ENCODE peak calls at places on chromosomes 1 and 21, in nine cellular contexts. One of them, this sample, is unnamed. For H3K4me1 and H3K27me3, the result is how much of the 10 kb centered on the place peaks cover.

GRCh38 chr1:37480581-37481288 is 6.4 kb downstream of the ZC3H12A start:
- DNase-seq in cardiac muscle cell: no peak
- DNase-seq in thoracic aorta: no peak
- DNase-seq in Caco-2: no peak
- DNase-seq in endodermal cell: no peak
- DNase-seq in heart left ventricle: no peak
- DNase-seq in tibial artery: no peak
- DNase-seq in IMR-90: no peak
- DNase-seq in mesendoderm: no peak
- DNase-seq in this sample: no peak

GRCh38 chr1:149927535-149928387 is at the start of gene SF3B4:
- DNase-seq in mesendoderm: peak
- DNase-seq in thoracic aorta: peak
- DNase-seq in cardiac muscle cell: peak
- DNase-seq in IMR-90: peak
- DNase-seq in Caco-2: peak
- DNase-seq in tibial artery: peak
- DNase-seq in heart left ventricle: peak
- DNase-seq in endodermal cell: peak
- DNase-seq in this sample: peak

GRCh38 chr1:58858344-58858673 is 74.5 kb upstream of the JUN start:
- DNase-seq in heart left ventricle: no peak
- DNase-seq in Caco-2: peak
- DNase-seq in endodermal cell: no peak
- DNase-seq in mesendoderm: no peak
- DNase-seq in cardiac muscle cell: no peak
- DNase-seq in IMR-90: peak
- DNase-seq in thoracic aorta: no peak
- DNase-seq in tibial artery: no peak
- DNase-seq in this sample: no peak

GRCh38 chr1:53651356-53651755 is 87.6 kb downstream of the GLIS1 start:
- DNase-seq in endodermal cell: no peak
- DNase-seq in IMR-90: no peak
- DNase-seq in Caco-2: no peak
- DNase-seq in mesendoderm: no peak
- DNase-seq in cardiac muscle cell: no peak
- DNase-seq in thoracic aorta: no peak
- DNase-seq in tibial artery: no peak
- DNase-seq in heart left ventricle: no peak
- DNase-seq in this sample: no peak

GRCh38 chr21:25464275-25464674 is 143.0 kb downstream of the MRPL39 start:
- DNase-seq in cardiac muscle cell: no peak
- DNase-seq in thoracic aorta: no peak
- DNase-seq in Caco-2: no peak
- DNase-seq in heart left ventricle: no peak
- DNase-seq in IMR-90: no peak
- DNase-seq in tibial artery: no peak
- DNase-seq in mesendoderm: no peak
- DNase-seq in endodermal cell: no peak
- DNase-seq in this sample: no peak

GRCh38 chr1:86704972-86705632 is 726 bp downstream of the SH3GLB1 start:
- DNase-seq in thoracic aorta: no peak
- DNase-seq in Caco-2: peak
- DNase-seq in tibial artery: peak
- DNase-seq in heart left ventricle: peak
- DNase-seq in cardiac muscle cell: peak
- DNase-seq in IMR-90: peak
- DNase-seq in endodermal cell: no peak
- DNase-seq in mesendoderm: peak
- DNase-seq in this sample: peak

GRCh38 chr21:38768385-38769071 is 37.2 kb upstream of the ETS2 start:
- DNase-seq in Caco-2: no peak
- DNase-seq in endodermal cell: no peak
- DNase-seq in IMR-90: peak
- DNase-seq in cardiac muscle cell: no peak
- DNase-seq in heart left ventricle: no peak
- DNase-seq in mesendoderm: no peak
- DNase-seq in tibial artery: no peak
- DNase-seq in thoracic aorta: peak
- DNase-seq in this sample: no peak

GRCh38 chr1:248811514-248812490 is 13.9 kb downstream of the SH3BP5L start:
- DNase-seq in mesendoderm: peak
- DNase-seq in endodermal cell: peak
- DNase-seq in tibial artery: no peak
- DNase-seq in thoracic aorta: no peak
- DNase-seq in Caco-2: no peak
- DNase-seq in IMR-90: no peak
- DNase-seq in cardiac muscle cell: no peak
- DNase-seq in heart left ventricle: no peak
- DNase-seq in this sample: no peak

GRCh38 chr1:165288301-165289120 is 68.0 kb downstream of the LMX1A start:
- DNase-seq in tibial artery: no peak
- DNase-seq in Caco-2: no peak
- DNase-seq in heart left ventricle: no peak
- DNase-seq in IMR-90: no peak
- DNase-seq in thoracic aorta: no peak
- DNase-seq in endodermal cell: peak
- DNase-seq in mesendoderm: peak
- DNase-seq in cardiac muscle cell: no peak
- DNase-seq in this sample: no peak

GRCh38 chr1:198481661-198482060 is 58.8 kb downstream of the ATP6V1G3 start:
- DNase-seq in IMR-90: no peak
- DNase-seq in Caco-2: no peak
- DNase-seq in endodermal cell: no peak
- DNase-seq in thoracic aorta: no peak
- DNase-seq in tibial artery: no peak
- DNase-seq in heart left ventricle: no peak
- DNase-seq in mesendoderm: no peak
- DNase-seq in cardiac muscle cell: no peak
- DNase-seq in this sample: no peak

GRCh38 chr1:172976222-172977041 is 74.3 kb downstream of the TNFSF18 start:
- DNase-seq in cardiac muscle cell: no peak
- DNase-seq in mesendoderm: no peak
- DNase-seq in tibial artery: no peak
- DNase-seq in heart left ventricle: no peak
- DNase-seq in Caco-2: peak
- DNase-seq in thoracic aorta: no peak
- DNase-seq in IMR-90: peak
- DNase-seq in endodermal cell: no peak
- DNase-seq in this sample: no peak

GRCh38 chr1:186763107-186763506 is 65.6 kb upstream of the PLA2G4A start:
- DNase-seq in endodermal cell: no peak
- DNase-seq in heart left ventricle: no peak
- DNase-seq in Caco-2: no peak
- DNase-seq in IMR-90: peak
- DNase-seq in tibial artery: no peak
- DNase-seq in thoracic aorta: no peak
- DNase-seq in cardiac muscle cell: no peak
- DNase-seq in mesendoderm: peak
- DNase-seq in this sample: no peak

GRCh38 chr1:179369751-179370341 is 4.1 kb downstream of the AXDND1 start:
- DNase-seq in tibial artery: no peak
- DNase-seq in thoracic aorta: no peak
- DNase-seq in IMR-90: peak
- DNase-seq in Caco-2: no peak
- DNase-seq in endodermal cell: peak
- DNase-seq in heart left ventricle: no peak
- DNase-seq in cardiac muscle cell: peak
- DNase-seq in mesendoderm: peak
- DNase-seq in this sample: no peak

GRCh38 chr1:16958475-16958874 is 21.9 kb downstream of the MFAP2 start:
- DNase-seq in heart left ventricle: no peak
- DNase-seq in Caco-2: no peak
- DNase-seq in cardiac muscle cell: no peak
- DNase-seq in IMR-90: no peak
- DNase-seq in endodermal cell: peak
- DNase-seq in mesendoderm: no peak
- DNase-seq in tibial artery: no peak
- DNase-seq in thoracic aorta: no peak
- DNase-seq in this sample: no peak

GRCh38 chr21:29382029-29382654 is 83.4 kb downstream of the BACH1 start:
- DNase-seq in cardiac muscle cell: no peak
- DNase-seq in mesendoderm: peak
- DNase-seq in heart left ventricle: no peak
- DNase-seq in tibial artery: no peak
- DNase-seq in thoracic aorta: no peak
- DNase-seq in endodermal cell: no peak
- DNase-seq in IMR-90: peak
- DNase-seq in Caco-2: peak
- DNase-seq in this sample: no peak

GRCh38 chr1:98839840-98840239 is 164.8 kb downstream of the PLPPR5 start:
- DNase-seq in thoracic aorta: no peak
- DNase-seq in Caco-2: no peak
- DNase-seq in heart left ventricle: no peak
- DNase-seq in endodermal cell: no peak
- DNase-seq in mesendoderm: no peak
- DNase-seq in cardiac muscle cell: no peak
- DNase-seq in tibial artery: no peak
- DNase-seq in IMR-90: peak
- DNase-seq in this sample: no peak

GRCh38 chr21:43829575-43830119 is 35.4 kb upstream of the AGPAT3 start:
- DNase-seq in mesendoderm: no peak
- DNase-seq in thoracic aorta: no peak
- DNase-seq in IMR-90: no peak
- DNase-seq in endodermal cell: no peak
- DNase-seq in cardiac muscle cell: no peak
- DNase-seq in heart left ventricle: peak
- DNase-seq in Caco-2: no peak
- DNase-seq in tibial artery: no peak
- DNase-seq in this sample: no peak

GRCh38 chr1:10207810-10208209 is 2.6 kb upstream of the KIF1B start:
- DNase-seq in thoracic aorta: no peak
- DNase-seq in heart left ventricle: no peak
- DNase-seq in endodermal cell: no peak
- DNase-seq in IMR-90: no peak
- DNase-seq in Caco-2: no peak
- DNase-seq in mesendoderm: no peak
- DNase-seq in tibial artery: no peak
- DNase-seq in cardiac muscle cell: no peak
- DNase-seq in this sample: no peak

DNA sequence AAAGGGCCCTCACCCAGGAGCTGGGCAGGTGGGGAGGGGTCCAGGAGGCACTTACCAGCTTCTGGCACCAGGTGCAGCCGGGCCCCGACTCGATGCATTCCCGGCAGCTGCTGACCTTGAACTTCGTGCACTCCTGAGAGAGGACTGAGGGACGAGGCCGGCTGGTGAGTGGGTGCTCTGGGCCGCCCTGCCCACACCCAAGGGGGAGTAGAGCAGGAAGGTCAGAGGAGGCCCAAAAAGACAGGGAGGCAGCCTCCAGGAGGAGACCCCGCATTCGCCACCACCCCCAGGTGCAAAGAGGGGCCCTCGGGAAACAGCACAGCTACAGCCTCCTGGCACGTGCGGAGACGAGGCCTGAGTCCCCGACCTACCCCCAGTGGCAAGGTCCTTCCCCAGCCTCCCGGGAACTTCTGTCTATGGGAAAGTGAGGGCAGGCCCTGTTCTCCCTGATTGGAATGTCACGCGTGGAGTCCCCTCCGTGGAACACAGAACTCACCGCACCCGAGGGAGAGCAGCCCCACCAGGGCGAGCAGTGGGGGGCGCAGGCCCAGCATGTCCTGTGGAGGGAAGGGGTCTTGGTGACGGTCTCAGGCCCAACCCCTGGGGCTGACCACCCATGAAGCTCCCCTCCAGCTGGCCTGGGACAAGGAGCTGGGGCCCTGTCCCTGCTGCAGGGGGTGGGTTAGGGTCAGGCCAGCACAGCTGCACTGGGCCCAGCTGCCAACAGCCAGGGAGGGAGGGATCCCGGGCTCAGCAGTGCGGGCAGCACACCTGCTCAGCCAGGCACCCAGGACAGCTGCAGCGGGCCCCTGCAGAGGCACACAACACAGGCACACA is 10.3 kb downstream of the ITGB2 start:
- DNase-seq in tibial artery: no peak
- DNase-seq in thoracic aorta: no peak
- DNase-seq in mesendoderm: no peak
- DNase-seq in cardiac muscle cell: no peak
- DNase-seq in Caco-2: no peak
- DNase-seq in endodermal cell: no peak
- DNase-seq in heart left ventricle: no peak
- DNase-seq in IMR-90: no peak
- DNase-seq in this sample: no peak
- H3K4me1 ChIP-seq in tibial artery: under half
- H3K4me1 ChIP-seq in thoracic aorta: under half
- H3K4me1 ChIP-seq in mesendoderm: under half
- H3K4me1 ChIP-seq in cardiac muscle cell: under half
- H3K4me1 ChIP-seq in Caco-2: under half
- H3K4me1 ChIP-seq in endodermal cell: under half
- H3K4me1 ChIP-seq in heart left ventricle: under half
- H3K4me1 ChIP-seq in IMR-90: under half
- H3K4me1 ChIP-seq in this sample: under half

DNA sequence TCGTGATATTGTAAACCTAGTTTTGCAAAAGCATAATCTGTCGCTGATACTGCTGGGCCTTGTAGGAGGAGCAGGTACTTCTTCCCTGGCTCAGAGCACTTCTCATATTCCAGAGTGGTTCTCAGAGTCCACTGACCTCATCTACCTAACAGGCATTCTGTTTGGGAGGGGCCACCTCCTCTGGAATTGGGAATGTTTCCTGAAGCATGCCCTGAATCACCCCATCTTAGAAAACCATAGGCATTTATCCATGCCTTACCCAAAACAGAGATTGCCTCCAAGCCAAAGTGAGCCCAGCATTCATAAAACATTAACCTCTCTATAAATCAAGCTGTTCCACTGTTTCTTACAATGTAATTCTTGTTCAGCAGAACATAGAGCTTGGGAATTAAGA is 35.1 kb downstream of the SLC44A3 start:
- DNase-seq in cardiac muscle cell: no peak
- DNase-seq in IMR-90: peak
- DNase-seq in mesendoderm: peak
- DNase-seq in endodermal cell: no peak
- DNase-seq in Caco-2: no peak
- DNase-seq in heart left ventricle: no peak
- DNase-seq in tibial artery: no peak
- DNase-seq in thoracic aorta: no peak
- DNase-seq in this sample: no peak
- H3K4me3 ChIP-seq in cardiac muscle cell: no peak
- H3K4me3 ChIP-seq in IMR-90: no peak
- H3K4me3 ChIP-seq in mesendoderm: no peak
- H3K4me3 ChIP-seq in endodermal cell: no peak
- H3K4me3 ChIP-seq in Caco-2: no peak
- H3K4me3 ChIP-seq in heart left ventricle: no peak
- H3K4me3 ChIP-seq in tibial artery: no peak
- H3K4me3 ChIP-seq in thoracic aorta: peak
- H3K4me3 ChIP-seq in this sample: peak

GRCh38 chr21:15324542-15324941 is 259.7 kb upstream of the NRIP1 start:
- DNase-seq in Caco-2: no peak
- DNase-seq in tibial artery: no peak
- DNase-seq in endodermal cell: no peak
- DNase-seq in mesendoderm: no peak
- DNase-seq in heart left ventricle: no peak
- DNase-seq in thoracic aorta: no peak
- DNase-seq in IMR-90: no peak
- DNase-seq in cardiac muscle cell: no peak
- DNase-seq in this sample: no peak
- H3K27me3 ChIP-seq in Caco-2: under half
- H3K27me3 ChIP-seq in tibial artery: under half
- H3K27me3 ChIP-seq in endodermal cell: under half
- H3K27me3 ChIP-seq in mesendoderm: under half
- H3K27me3 ChIP-seq in heart left ventricle: under half
- H3K27me3 ChIP-seq in thoracic aorta: under half
- H3K27me3 ChIP-seq in IMR-90: under half
- H3K27me3 ChIP-seq in cardiac muscle cell: under half
- H3K27me3 ChIP-seq in this sample: under half

GRCh38 chr1:235906436-235906835 is 39.7 kb upstream of the LYST start:
- DNase-seq in endodermal cell: no peak
- DNase-seq in heart left ventricle: no peak
- DNase-seq in thoracic aorta: no peak
- DNase-seq in cardiac muscle cell: no peak
- DNase-seq in Caco-2: no peak
- DNase-seq in IMR-90: no peak
- DNase-seq in mesendoderm: no peak
- DNase-seq in tibial artery: no peak
- DNase-seq in this sample: no peak
- H3K4me1 ChIP-seq in endodermal cell: under half
- H3K4me1 ChIP-seq in heart left ventricle: under half
- H3K4me1 ChIP-seq in thoracic aorta: under half
- H3K4me1 ChIP-seq in cardiac muscle cell: under half
- H3K4me1 ChIP-seq in Caco-2: under half
- H3K4me1 ChIP-seq in IMR-90: under half
- H3K4me1 ChIP-seq in mesendoderm: under half
- H3K4me1 ChIP-seq in tibial artery: under half
- H3K4me1 ChIP-seq in this sample: under half

This sample was measured in left ventricle myocardium inferior.